ENCODE peak calls at places on chromosome 22, in seven cellular contexts. Z, O, V, E, F, R and T are unnamed samples.

GRCh38 chr22:24164823-24165379 is 16.4 kb upstream of the SUSD2 start:
- DNase-seq in Z (no peak), O (no peak), V (no peak), E (no peak), F (no peak), R (no peak), T (no peak)

GRCh38 chr22:40401532-40401931 is 31.1 kb downstream of the SGSM3 start:
- DNase-seq in Z (no peak), O (no peak), V (no peak), E (peak; percentile 52), F (no peak), R (no peak), T (no peak)

GRCh38 chr22:42962295-42963230 is 52.4 kb downstream of the PACSIN2 start:
- DNase-seq in Z (no peak), O (peak; percentile 67), V (no peak), E (no peak), F (no peak), R (no peak), T (peak; percentile 39)

GRCh38 chr22:37060801-37061610 is 9.5 kb downstream of the KCTD17 start:
- DNase-seq in Z (no peak), O (no peak), V (no peak), E (no peak), F (no peak), R (no peak), T (no peak)

GRCh38 chr22:43327039-43327438 is 16.1 kb downstream of the SCUBE1 start:
- DNase-seq in Z (no peak), O (no peak), V (no peak), E (no peak), F (no peak), R (no peak), T (no peak)

GRCh38 chr22:36860821-36861659 is at the start of gene NCF4:
- DNase-seq in Z (no peak), O (no peak), V (peak; percentile 55), E (no peak), F (no peak), R (peak; percentile 19), T (no peak)

GRCh38 chr22:33867118-33867863 is 53.0 kb downstream of the LARGE1 start:
- DNase-seq in Z (no peak), O (peak; percentile 81), V (no peak), E (no peak), F (no peak), R (no peak), T (peak; percentile 26)

GRCh38 chr22:20421507-20421874 is 16.1 kb downstream of the SCARF2 start:
- DNase-seq in Z (no peak), O (no peak), V (no peak), E (no peak), F (no peak), R (no peak), T (no peak)

GRCh38 chr22:19612866-19613572 is 88.8 kb upstream of the CLDN5 start:
- DNase-seq in Z (no peak), O (no peak), V (no peak), E (no peak), F (no peak), R (no peak), T (no peak)

GRCh38 chr22:32712644-32713355 is 88.7 kb upstream of the TIMP3 start:
- DNase-seq in Z (no peak), O (no peak), V (no peak), E (no peak), F (no peak), R (no peak), T (peak; percentile 35)

GRCh38 chr22:26906464-26906863 is 249.1 kb downstream of the MIAT start:
- DNase-seq in Z (no peak), O (no peak), V (no peak), E (no peak), F (no peak), R (no peak), T (no peak)

GRCh38 chr22:38570841-38571364 is 920 bp upstream of the DMC1 start:
- DNase-seq in Z (peak; percentile 70), O (peak; percentile 48), V (peak; percentile 22), E (peak; percentile 47), F (no peak), R (no peak), T (peak; percentile 38)

GRCh38 chr22:43044402-43044801 is 29.5 kb upstream of the PACSIN2 start:
- DNase-seq in Z (no peak), O (no peak), V (no peak), E (no peak), F (no peak), R (no peak), T (no peak)

GRCh38 chr22:40400173-40400572 is 29.8 kb downstream of the SGSM3 start:
- DNase-seq in Z (no peak), O (no peak), V (no peak), E (peak; percentile 60), F (no peak), R (no peak), T (no peak)

GRCh38 chr22:37526376-37526775 is 7.2 kb upstream of the CARD10 start:
- DNase-seq in Z (no peak), O (no peak), V (no peak), E (no peak), F (no peak), R (no peak), T (no peak)

GRCh38 chr22:39592104-39593060 is 21.8 kb downstream of the CACNA1I start:
- DNase-seq in Z (peak; percentile 32), O (peak; percentile 85), V (peak; percentile 44), E (no peak), F (no peak), R (peak; percentile 5), T (peak; percentile 77)

GRCh38 chr22:40610329-40610850 is 26.1 kb downstream of the MRTFA start:
- DNase-seq in Z (no peak), O (no peak), V (no peak), E (no peak), F (no peak), R (no peak), T (no peak)

GRCh38 chr22:31086703-31087330 is 5.7 kb downstream of the SMTN start:
- DNase-seq in Z (no peak), O (no peak), V (no peak), E (no peak), F (no peak), R (no peak), T (no peak)

GRCh38 chr22:29269731-29270474 is 1.8 kb downstream of the EWSR1 start:
- DNase-seq in Z (peak; percentile 24), O (peak; percentile 49), V (no peak), E (no peak), F (no peak), R (no peak), T (peak; percentile 20)

GRCh38 chr22:50738649-50739227 is 734 bp downstream of the ACR start:
- DNase-seq in Z (no peak), O (no peak), V (no peak), E (no peak), F (no peak), R (no peak), T (no peak)

GRCh38 chr22:38414009-38414395 is 41.0 kb downstream of the KCNJ4 start:
- DNase-seq in Z (no peak), O (no peak), V (no peak), E (no peak), F (peak; percentile 50), R (no peak), T (no peak)

GRCh38 chr22:20558534-20558933 is 51.1 kb downstream of the MED15 start:
- DNase-seq in Z (no peak), O (no peak), V (no peak), E (no peak), F (no peak), R (no peak), T (no peak)

GRCh38 chr22:41021039-41021654 is 70.0 kb downstream of the RBX1 start:
- DNase-seq in Z (peak; percentile 10), O (peak; percentile 9), V (peak; percentile 13), E (no peak), F (no peak), R (no peak), T (no peak)

GRCh38 chr22:49439373-49439772 is 388.3 kb downstream of the BRD1 start:
- DNase-seq in Z (no peak), O (no peak), V (no peak), E (no peak), F (no peak), R (no peak), T (no peak)
- H3K9me3 ChIP-seq in Z (no peaks in the 10 kb centered on the region), O (peaks cover 10% of the 10 kb centered on the region), V (no peaks in the 10 kb centered on the region), E (no peaks in the 10 kb centered on the region), F (no peaks in the 10 kb centered on the region), R (peaks cover 4% of the 10 kb centered on the region), T (no peaks in the 10 kb centered on the region)

GRCh38 chr22:48895341-48895740 is 932.3 kb downstream of the BRD1 start:
- DNase-seq in Z (no peak), O (no peak), V (no peak), E (no peak), F (no peak), R (no peak), T (no peak)
- H3K9me3 ChIP-seq in Z (no peaks in the 10 kb centered on the region), O (peaks cover 3% of the 10 kb centered on the region), V (no peaks in the 10 kb centered on the region), E (no peaks in the 10 kb centered on the region), F (no peaks in the 10 kb centered on the region), R (no peaks in the 10 kb centered on the region), T (no peaks in the 10 kb centered on the region)

GRCh38 chr22:49052560-49052959 is 775.1 kb downstream of the BRD1 start:
- DNase-seq in Z (no peak), O (no peak), V (no peak), E (no peak), F (no peak), R (no peak), T (no peak)

GRCh38 chr22:49053574-49053973 is 774.1 kb downstream of the BRD1 start:
- DNase-seq in Z (no peak), O (no peak), V (no peak), E (no peak), F (no peak), R (no peak), T (no peak)

GRCh38 chr22:49057910-49058309 is 769.8 kb downstream of the BRD1 start:
- DNase-seq in Z (no peak), O (no peak), V (no peak), E (no peak), F (no peak), R (no peak), T (no peak)

GRCh38 chr22:49055406-49055805 is 772.3 kb downstream of the BRD1 start:
- DNase-seq in Z (no peak), O (no peak), V (no peak), E (no peak), F (no peak), R (no peak), T (no peak)

GRCh38 chr22:49056301-49056700 is 771.4 kb downstream of the BRD1 start:
- DNase-seq in Z (no peak), O (no peak), V (no peak), E (no peak), F (no peak), R (no peak), T (no peak)
- H3K9me3 ChIP-seq in Z (no peaks in the 10 kb centered on the region), O (no peaks in the 10 kb centered on the region), V (no peaks in the 10 kb centered on the region), E (no peaks in the 10 kb centered on the region), F (no peaks in the 10 kb centered on the region), R (no peaks in the 10 kb centered on the region), T (no peaks in the 10 kb centered on the region)

DNA sequence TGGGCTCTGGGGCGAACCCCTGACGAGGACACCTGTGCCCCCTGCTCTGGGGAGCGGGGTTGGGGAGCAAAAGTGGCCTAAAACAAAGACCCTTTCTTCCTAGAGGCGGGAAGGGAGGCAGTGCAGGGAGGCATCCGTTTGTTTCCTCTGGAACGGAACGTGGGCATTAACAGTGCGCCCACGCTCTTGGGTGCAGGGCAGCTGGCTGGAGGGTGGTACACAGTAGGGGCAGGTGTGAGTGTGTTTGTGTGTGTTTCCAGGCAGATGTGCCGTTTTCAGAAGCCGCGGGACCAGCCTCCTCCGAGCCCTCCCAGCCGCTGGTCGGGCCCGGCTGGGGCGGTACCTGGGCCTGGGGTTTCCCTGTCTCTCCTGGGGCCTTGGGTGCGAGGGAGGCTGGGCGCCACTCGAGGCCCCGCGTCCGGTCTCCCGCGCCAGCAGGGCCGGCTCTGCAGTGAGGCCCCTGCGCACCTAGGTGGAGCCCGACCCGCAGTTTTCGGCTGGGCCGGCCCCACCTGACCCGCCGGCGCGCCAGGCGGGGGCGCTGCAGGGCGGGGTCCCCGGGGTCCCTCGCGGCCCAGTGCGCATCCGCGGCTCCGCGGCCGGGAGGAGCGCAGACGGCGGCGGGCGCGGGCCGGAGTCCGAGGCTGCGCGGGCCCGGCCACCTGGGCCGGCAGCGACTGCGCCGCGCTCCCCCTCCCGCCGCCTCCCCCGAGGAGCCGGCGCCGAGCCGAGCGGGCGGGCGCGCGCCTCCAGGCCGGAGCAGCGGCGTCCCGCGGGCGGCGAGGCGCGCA is 1252.7 kb downstream of the BRD1 start:
- DNase-seq in Z (peak; percentile 92), O (no peak), V (peak; percentile 41), E (no peak), F (no peak), R (no peak), T (peak; percentile 17)
- H3K9me3 ChIP-seq in Z (peaks cover 6% of the 10 kb centered on the region), O (peaks cover 19% of the 10 kb centered on the region), V (peaks cover 5% of the 10 kb centered on the region), E (no peaks in the 10 kb centered on the region), F (peaks cover 7% of the 10 kb centered on the region), R (peaks cover 4% of the 10 kb centered on the region), T (no peaks in the 10 kb centered on the region)